ENCODE peak calls at places on chromosome 11, in nine cellular contexts. Y, D, C, K, H, J, N, X and E are unnamed samples.

GRCh38 chr11:95586155-95586554 is 203.4 kb downstream of the FAM76B start:
- DNase-seq in D (no peak), Y (no peak), C (no peak), K (no peak), X (no peak), N (no peak), H (no peak), J (no peak), E (no peak)

GRCh38 chr11:127818625-127819024 is 768.7 kb downstream of the ETS1 start:
- DNase-seq in K (no peak), X (no peak), N (no peak), Y (no peak), D (no peak), H (no peak), J (no peak), C (no peak), E (no peak)

GRCh38 chr11:70176940-70177689 is 26.0 kb upstream of the FADD start:
- DNase-seq in N (no peak), C (peak; percentile 14), Y (peak; percentile 39), D (no peak), H (peak; percentile 82), K (peak; percentile 35), J (peak; percentile 84), X (peak; percentile 64), E (peak; percentile 80)

GRCh38 chr11:58922475-58922874 is 16.8 kb upstream of the GLYATL1 start:
- DNase-seq in X (no peak), D (no peak), N (no peak), Y (no peak), K (no peak), C (no peak), J (no peak), H (no peak), E (no peak)

GRCh38 chr11:102940714-102941588 is 14.6 kb downstream of the MMP13 start:
- DNase-seq in J (peak; percentile 55), K (peak; percentile 5), C (peak; percentile 75), X (peak; percentile 46), H (no peak), N (no peak), Y (peak; percentile 60), D (peak; percentile 33), E (peak; percentile 65)

GRCh38 chr11:2258501-2259465 is 11.6 kb downstream of the ASCL2 start:
- DNase-seq in J (no peak), N (no peak), C (no peak), X (no peak), Y (peak; percentile 20), H (peak; percentile 69), K (no peak), D (peak; percentile 12), E (no peak)

GRCh38 chr11:43557553-43558031 is 122.9 kb upstream of the HSD17B12 start:
- DNase-seq in K (no peak), J (no peak), X (no peak), D (no peak), C (no peak), Y (no peak), N (no peak), H (no peak), E (no peak)

GRCh38 chr11:61141601-61142028 is 19.6 kb downstream of the VPS37C start:
- DNase-seq in J (no peak), K (no peak), D (no peak), N (no peak), C (no peak), X (no peak), Y (peak; percentile 90), H (peak; percentile 62), E (no peak)

GRCh38 chr11:95453616-95454118 is 222.7 kb upstream of the SESN3 start:
- DNase-seq in H (no peak), N (no peak), D (no peak), J (no peak), X (no peak), C (no peak), K (no peak), Y (peak; percentile 72), E (no peak)

GRCh38 chr11:121722431-121723256 is 269.9 kb upstream of the SORL1-AS1 start:
- DNase-seq in X (peak; percentile 51), K (no peak), J (peak; percentile 10), D (peak; percentile 73), N (no peak), C (peak; percentile 89), H (no peak), Y (peak; percentile 40), E (peak; percentile 14)

GRCh38 chr11:111996129-111996528 is 29.1 kb upstream of the DLAT start:
- DNase-seq in K (no peak), Y (no peak), J (no peak), H (no peak), C (no peak), D (no peak), N (no peak), X (no peak), E (no peak)

DNA sequence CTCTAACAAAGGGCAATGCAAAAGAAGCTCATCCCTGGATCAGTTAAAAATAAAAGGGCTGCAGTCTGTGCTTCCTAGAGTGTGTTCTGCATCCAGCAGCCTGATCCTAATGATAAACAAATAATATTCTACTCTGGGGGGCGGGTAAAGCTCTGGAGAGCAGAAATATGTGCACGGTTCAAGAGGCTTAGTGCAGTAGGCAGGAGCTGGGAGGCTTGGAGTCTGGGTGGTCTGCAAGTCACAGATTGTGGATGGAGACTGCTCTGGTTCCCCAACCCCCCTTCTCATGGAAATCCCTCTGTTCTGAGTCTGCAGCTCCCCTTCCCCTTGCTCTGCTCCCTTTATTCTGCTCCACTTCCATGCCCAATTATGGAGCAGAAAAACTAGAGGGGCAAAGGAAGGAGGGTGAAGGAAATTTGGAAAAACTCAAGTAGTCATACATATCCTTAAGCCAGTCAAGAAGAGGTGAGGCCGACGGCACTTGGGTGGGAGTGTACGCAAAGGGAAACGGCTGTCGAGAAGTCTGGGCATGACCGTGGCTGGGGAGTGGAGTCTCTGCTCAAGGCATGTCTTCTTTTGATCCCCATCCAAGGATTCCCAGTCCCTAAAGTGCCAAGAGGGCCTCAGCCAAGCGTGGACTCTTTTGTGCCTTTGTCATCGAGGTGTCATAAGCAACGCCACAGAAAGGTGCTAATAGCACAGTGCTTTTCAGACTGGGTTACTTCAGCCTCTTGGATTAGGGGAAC is 16.3 kb upstream of the CLMP start:
- DNase-seq in H (no peak), K (no peak), X (no peak), C (no peak), Y (no peak), N (no peak), D (no peak), J (no peak), E (no peak)
- TF ChIP-seq CTCF in H (no peak), K (no peak), X (no peak), C (no peak), Y (no peak), N (no peak), D (no peak), J (no peak), E (no peak)

DNA sequence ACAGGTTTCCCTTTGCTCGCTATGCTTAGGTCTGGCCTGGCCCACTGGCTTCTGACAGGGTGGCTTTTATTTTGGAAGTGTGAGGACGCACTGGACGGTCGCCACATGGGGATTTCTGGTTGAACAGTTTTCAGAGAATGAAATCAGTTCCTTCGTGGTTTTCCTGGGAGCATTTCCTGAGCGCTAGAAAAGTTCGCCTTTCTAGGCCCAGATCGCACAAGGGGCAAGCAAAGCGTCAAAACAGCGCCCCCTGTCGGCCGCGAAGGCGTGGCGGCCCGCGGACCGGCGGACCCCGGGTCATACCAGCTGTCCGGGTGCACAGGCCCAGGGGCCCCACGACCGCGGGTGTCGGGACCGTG is 12.7 kb upstream of the CYP2R1 start:
- DNase-seq in N (peak; percentile 73), D (peak; percentile 67), Y (peak; percentile 78), K (peak; percentile 65), H (peak; percentile 97), J (peak; percentile 71), X (peak; percentile 35), C (peak; percentile 57), E (peak; percentile 73)
- TF ChIP-seq CTCF in N (no peak), D (no peak), Y (no peak), K (peak; percentile 99), H (peak; percentile 69), J (peak; percentile 89), X (peak; percentile 41), C (peak; percentile 63), E (peak; percentile 85)

DNA sequence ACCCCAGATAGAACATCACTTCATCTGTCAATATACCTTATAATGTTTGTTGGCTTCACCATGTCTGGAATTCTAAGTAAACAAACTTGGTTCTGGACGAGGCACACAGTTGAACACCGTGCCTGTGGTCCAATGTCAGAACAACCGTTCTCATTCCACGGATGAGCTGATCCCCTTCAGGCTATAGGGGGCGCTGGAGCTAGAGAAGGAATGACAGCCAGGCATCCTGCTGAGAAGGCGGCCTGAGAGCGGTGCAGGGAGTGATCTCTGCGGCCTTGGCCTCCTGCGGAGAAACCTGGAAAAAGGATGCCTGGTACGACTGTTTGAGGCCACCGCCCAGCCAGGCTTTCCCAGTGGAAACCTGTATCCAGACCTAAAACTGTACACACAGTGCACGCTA is 48.7 kb downstream of the FDX1 start:
- DNase-seq in C (no peak), J (no peak), H (no peak), Y (no peak), X (peak; percentile 48), D (no peak), K (no peak), N (no peak), E (no peak)
- TF ChIP-seq CTCF in C (peak; percentile 14), J (no peak), H (no peak), Y (no peak), X (peak; percentile 41), D (no peak), K (no peak), N (no peak), E (no peak)

GRCh38 chr11:17768547-17768946 is 34.0 kb downstream of the KCNC1 start:
- DNase-seq in D (no peak), N (no peak), J (no peak), C (no peak), H (peak; percentile 62), X (no peak), Y (no peak), K (no peak), E (no peak)

GRCh38 chr11:17771415-17771814 is 36.8 kb downstream of the KCNC1 start:
- DNase-seq in D (no peak), C (no peak), N (no peak), K (no peak), X (peak; percentile 2), Y (no peak), J (no peak), H (no peak), E (no peak)

GRCh38 chr11:17770917-17771316 is 36.3 kb downstream of the KCNC1 start:
- DNase-seq in C (peak; percentile 27), K (no peak), Y (no peak), H (no peak), N (no peak), D (no peak), J (no peak), X (no peak), E (no peak)

GRCh38 chr11:17769218-17769617 is 34.6 kb downstream of the KCNC1 start:
- DNase-seq in Y (no peak), K (no peak), C (no peak), N (no peak), D (no peak), J (no peak), H (no peak), X (no peak), E (no peak)

DNA sequence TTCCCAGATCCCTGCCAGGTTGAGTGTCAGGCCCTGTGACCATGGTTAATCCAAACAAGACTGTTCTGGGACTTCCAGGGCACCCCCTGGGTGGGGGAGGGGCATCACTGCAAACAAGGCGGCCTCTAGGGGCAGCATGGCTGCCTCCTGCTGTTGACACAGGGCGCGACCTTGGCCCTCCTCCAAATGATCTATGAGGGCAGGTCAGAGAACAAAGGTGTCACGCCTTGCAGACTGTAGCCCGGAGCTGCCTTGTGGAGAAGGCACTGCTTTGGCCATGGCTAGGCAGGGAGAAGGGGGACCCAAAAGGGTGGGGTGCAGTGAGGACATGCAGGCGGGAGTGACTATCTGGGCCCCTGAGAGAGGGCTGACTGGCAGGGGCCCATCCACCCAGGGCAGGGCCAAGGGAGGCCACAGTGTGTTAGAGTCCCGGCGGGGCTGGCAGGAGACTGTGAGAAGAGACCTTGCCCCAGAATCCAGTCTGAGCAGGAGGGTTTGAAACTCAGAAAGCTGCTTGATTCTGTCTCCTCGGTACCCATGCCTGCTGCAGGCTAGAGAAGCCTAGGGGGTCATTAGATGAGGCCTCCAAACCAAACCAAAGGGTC is 35.6 kb downstream of the KCNC1 start:
- DNase-seq in J (no peak), Y (peak; percentile 50), C (no peak), K (no peak), H (peak; percentile 67), D (no peak), X (peak; percentile 79), N (no peak), E (no peak)
- TF ChIP-seq CTCF in J (no peak), Y (no peak), C (peak; percentile 9), K (no peak), H (no peak), D (no peak), X (peak; percentile 42), N (no peak), E (no peak)